ENCODE peak calls at places on chromosomes 2 and 18, in eight cellular contexts. N is thoracic aorta, B is cardiac muscle cell, O is mammary epithelial cell, P is psoas muscle, C is tibial artery, G is PC-9, L is BE2C. J is an unnamed sample.
A peak's percentile ranks its signal among the peaks of the same experiment; 100 is the strongest.

GRCh38 chr18:49018961-49019445 is 68.2 kb upstream of the SMAD7 start:
- DNase-seq in N (no peak), B (no peak), O (no peak), P (no peak), C (peak; percentile 56), G (no peak), L (no peak), J (no peak)

GRCh38 chr2:239932881-239933735 is 92.0 kb downstream of the NDUFA10 start:
- DNase-seq in N (no peak), B (no peak), O (no peak), P (no peak), C (peak; percentile 42), G (no peak), L (peak; percentile 2), J (peak; percentile 3)

GRCh38 chr2:130823886-130824491 is 12.7 kb upstream of the ARHGEF4 start:
- DNase-seq in N (no peak), B (no peak), O (no peak), P (no peak), C (no peak), G (no peak), L (no peak), J (no peak)

GRCh38 chr2:8355046-8355445 is 326.8 kb upstream of the ID2 start:
- DNase-seq in N (no peak), B (no peak), O (no peak), P (no peak), C (no peak), G (no peak), L (no peak), J (no peak)

GRCh38 chr18:57807336-57808117 is 4.4 kb upstream of the ATP8B1 start:
- DNase-seq in N (no peak), B (no peak), O (no peak), P (no peak), C (no peak), G (no peak), L (no peak), J (no peak)

GRCh38 chr2:26720322-26721166 is 28.0 kb downstream of the KCNK3 start:
- DNase-seq in N (peak; percentile 54), B (peak; percentile 83), O (peak; percentile 31), P (peak; percentile 76), C (peak; percentile 94), G (peak; percentile 60), L (peak; percentile 90), J (peak; percentile 87)

GRCh38 chr2:156465573-156465972 is 29.4 kb downstream of the GPD2 start:
- DNase-seq in N (no peak), B (no peak), O (no peak), P (no peak), C (no peak), G (no peak), L (no peak), J (no peak)

GRCh38 chr18:58216071-58216471 is 172.0 kb downstream of the NEDD4L start:
- DNase-seq in N (no peak), B (peak; percentile 58), O (peak; percentile 75), P (no peak), C (no peak), G (peak; percentile 77), L (no peak), J (no peak)

GRCh38 chr2:73163522-73164367 is 38.6 kb upstream of the NOTO start:
- DNase-seq in N (no peak), B (peak; percentile 77), O (peak; percentile 37), P (peak; percentile 61), C (peak; percentile 77), G (peak; percentile 48), L (peak; percentile 56), J (peak; percentile 50)

GRCh38 chr18:13375302-13376255 is 157.0 kb downstream of the LDLRAD4 start:
- DNase-seq in N (peak; percentile 79), B (no peak), O (peak; percentile 79), P (peak; percentile 79), C (peak; percentile 89), G (no peak), L (peak; percentile 36), J (peak; percentile 64)
- H3K4me3 ChIP-seq in N (peak overlapping the region; percentile 53), B (no peak overlapping the region), O (no peak overlapping the region), P (no peak overlapping the region), C (peak overlapping the region; percentile 18), G (no peak overlapping the region), L (no peak overlapping the region), J (no peak overlapping the region)

DNA sequence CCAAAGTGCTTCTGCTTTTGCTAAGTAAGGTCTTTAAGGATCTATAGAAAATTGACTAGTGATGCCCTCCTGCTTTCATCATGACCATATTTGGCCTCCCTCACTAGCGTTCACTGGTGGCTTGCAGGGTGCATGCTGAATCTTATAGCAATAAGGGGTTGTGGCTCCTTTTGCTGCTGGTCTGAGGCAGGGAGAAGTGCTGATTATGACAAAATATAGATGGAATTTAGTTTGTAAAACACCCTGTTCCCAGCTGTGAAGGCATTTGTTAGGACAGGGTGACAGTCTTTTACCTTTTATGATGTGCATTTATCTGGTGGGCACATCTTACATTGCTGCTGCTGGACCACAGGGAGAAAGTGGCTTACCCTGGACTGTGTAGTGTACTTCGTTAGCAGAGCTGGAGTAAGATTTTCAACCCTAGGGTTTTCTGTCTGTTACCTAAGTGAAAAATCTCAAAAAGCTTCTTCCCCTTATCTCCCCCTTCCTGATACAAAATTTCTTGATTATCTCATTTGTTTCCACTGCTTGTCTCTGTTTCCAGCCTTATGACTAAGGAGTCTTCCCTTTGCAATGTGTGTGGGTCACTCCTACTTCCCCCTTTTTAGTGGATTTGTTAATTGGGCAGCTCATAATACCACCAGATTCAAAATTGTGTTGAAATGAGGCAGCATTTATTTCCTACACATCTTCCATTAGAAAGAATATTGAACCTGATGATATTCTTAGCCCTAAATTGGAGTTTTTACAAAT is 21.2 kb upstream of the RPL37A start:
- DNase-seq in N (no peak), B (no peak), O (no peak), P (no peak), C (no peak), G (no peak), L (no peak), J (no peak)
- H3K36me3 ChIP-seq in N (peaks cover 22% of the 10 kb centered on the region), B (peaks cover 2% of the 10 kb centered on the region), O (peaks cover 11% of the 10 kb centered on the region), P (no peaks in the 10 kb centered on the region), C (peaks cover 64% of the 10 kb centered on the region), G (no peaks in the 10 kb centered on the region), L (peaks cover 3% of the 10 kb centered on the region), J (peaks cover 75% of the 10 kb centered on the region)

GRCh38 chr2:231611273-231612198 is 18.9 kb downstream of the TEX44 start:
- DNase-seq in N (peak; percentile 70), B (peak; percentile 53), O (peak; percentile 96), P (peak; percentile 51), C (peak; percentile 82), G (peak; percentile 89), L (peak; percentile 61), J (no peak)
- TF ChIP-seq CTCF in N (no peak), B (peak; percentile 26), O (no peak), P (no peak), C (peak; percentile 29), G (no peak), L (peak; percentile 59), J (peak; percentile 46)

DNA sequence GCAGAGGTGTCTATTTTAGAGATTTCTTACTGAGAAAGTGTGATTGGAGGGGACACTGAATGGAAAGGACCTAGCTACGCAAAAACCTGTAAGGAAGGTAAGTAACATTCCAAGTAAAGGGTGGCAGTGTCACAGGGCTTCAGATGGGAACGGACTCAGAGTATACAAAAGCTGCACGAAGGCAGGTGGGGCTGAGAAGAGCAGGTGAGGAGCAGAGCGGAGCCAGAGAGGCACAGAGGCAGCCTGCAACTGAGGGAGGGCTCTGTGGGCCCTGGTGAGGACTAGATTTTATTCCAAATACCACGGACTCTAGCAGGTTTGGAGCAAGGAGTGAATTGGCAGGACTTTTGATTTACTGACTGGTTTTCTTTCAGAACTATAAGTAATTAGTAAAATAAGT is 331.3 kb upstream of the PKDCC start:
- DNase-seq in N (no peak), B (no peak), O (no peak), P (no peak), C (no peak), G (no peak), L (no peak), J (no peak)
- H3K4me3 ChIP-seq in N (no peak overlapping the region), B (no peak overlapping the region), O (no peak overlapping the region), P (no peak overlapping the region), C (no peak overlapping the region), G (no peak overlapping the region), L (no peak overlapping the region), J (no peak overlapping the region)

GRCh38 chr2:11773111-11773510 is 26.7 kb downstream of the LPIN1 start:
- DNase-seq in N (no peak), B (no peak), O (no peak), P (no peak), C (no peak), G (no peak), L (no peak), J (no peak)

GRCh38 chr2:11775384-11775783 is 29.0 kb downstream of the LPIN1 start:
- DNase-seq in N (no peak), B (no peak), O (no peak), P (no peak), C (no peak), G (no peak), L (no peak), J (no peak)

GRCh38 chr2:11771971-11772615 is 25.7 kb downstream of the LPIN1 start:
- DNase-seq in N (no peak), B (no peak), O (no peak), P (no peak), C (no peak), G (no peak), L (no peak), J (no peak)

GRCh38 chr2:11773747-11774536 is 27.5 kb downstream of the LPIN1 start:
- DNase-seq in N (no peak), B (no peak), O (no peak), P (no peak), C (no peak), G (no peak), L (no peak), J (no peak)

DNA sequence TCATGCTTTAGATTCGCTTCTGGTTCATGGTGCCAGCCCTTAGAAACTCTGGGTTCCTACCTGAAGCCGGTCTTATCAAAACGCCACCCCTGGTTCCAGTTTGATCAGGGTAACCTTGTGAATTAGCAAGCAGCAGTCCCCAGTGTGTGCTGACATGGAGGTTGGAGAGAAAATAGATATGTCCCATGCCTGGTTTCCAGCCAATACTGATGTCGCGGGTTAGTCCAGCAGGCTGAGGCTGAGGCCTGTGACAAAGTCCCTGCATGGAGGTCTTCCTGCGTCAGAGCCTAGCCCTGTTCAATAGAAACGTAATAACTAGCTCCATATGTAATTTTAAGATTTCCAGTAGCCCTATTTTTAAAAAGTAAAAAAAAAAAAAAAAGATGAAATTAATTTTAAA is 28.2 kb downstream of the LPIN1 start:
- DNase-seq in N (no peak), B (no peak), O (no peak), P (no peak), C (no peak), G (no peak), L (no peak), J (no peak)
- H3K36me3 ChIP-seq in N (peaks cover 36% of the 10 kb centered on the region), B (peaks cover 49% of the 10 kb centered on the region), O (peaks cover 56% of the 10 kb centered on the region), P (peaks cover 12% of the 10 kb centered on the region), C (peaks cover 57% of the 10 kb centered on the region), G (peaks cover 27% of the 10 kb centered on the region), L (peaks cover 77% of the 10 kb centered on the region), J (peaks cover 74% of the 10 kb centered on the region)

DNA sequence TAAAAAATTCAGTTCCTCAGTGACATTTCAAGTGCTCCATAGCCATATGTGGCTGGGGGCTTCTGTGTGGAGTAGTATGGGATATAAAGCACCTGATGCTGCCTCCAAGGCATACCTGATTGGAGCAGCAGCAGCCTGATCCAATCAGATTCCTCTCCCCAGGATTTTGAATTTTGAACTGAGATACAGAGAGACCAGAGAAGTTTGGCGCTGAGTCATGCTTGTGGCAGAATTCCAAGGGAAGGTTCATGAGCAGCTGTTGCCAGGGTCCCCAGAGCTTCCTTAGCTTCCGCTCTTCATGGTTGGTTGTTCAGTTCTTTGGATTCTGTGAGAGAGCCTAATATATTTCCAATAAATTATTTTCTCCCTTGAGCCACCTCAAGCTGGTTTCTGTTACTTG is 29.0 kb upstream of the CFAP36 start:
- DNase-seq in N (no peak), B (no peak), O (peak; percentile 20), P (peak; percentile 49), C (no peak), G (no peak), L (peak; percentile 65), J (peak; percentile 67)
- TF ChIP-seq CTCF in N (no peak), B (no peak), O (no peak), P (no peak), C (no peak), G (no peak), L (no peak), J (no peak)